ENCODE peak calls at places on chromosomes 6 and 20, in eight cellular contexts. L, H, E, Q, Z, Y, I and T are unnamed samples.

GRCh38 chr20:23086056-23086551 is at the start of gene CD93:
- DNase-seq in L (no peak), I (no peak), Z (no peak), H (peak), E (no peak), Q (no peak), Y (peak), T (no peak)

GRCh38 chr20:62427172-62428007 is at the start of gene RBBP8NL:
- DNase-seq in Q (no peak), L (no peak), H (no peak), Z (peak), Y (peak), E (no peak), I (peak), T (no peak)

GRCh38 chr20:621115-621756 is 11.1 kb upstream of the TCF15 start:
- DNase-seq in E (no peak), Q (no peak), L (no peak), H (no peak), Z (no peak), I (no peak), Y (no peak), T (no peak)

GRCh38 chr6:7813704-7814103 is 87.8 kb downstream of the BMP6 start:
- DNase-seq in I (peak), E (no peak), Y (peak), Z (peak), L (no peak), H (no peak), Q (no peak), T (no peak)

GRCh38 chr20:63767886-63768285 is 28.3 kb downstream of the SLC2A4RG start:
- DNase-seq in Y (no peak), Z (no peak), L (no peak), Q (no peak), I (no peak), E (no peak), H (no peak), T (no peak)

GRCh38 chr6:73854998-73855718 is 159.2 kb downstream of the CD109 start:
- DNase-seq in Z (peak), H (peak), Q (peak), E (peak), Y (peak), L (no peak), I (no peak), T (peak)

GRCh38 chr6:151026021-151026663 is 160.6 kb downstream of the MTHFD1L start:
- DNase-seq in Q (no peak), E (no peak), H (no peak), I (no peak), Y (no peak), Z (peak), L (no peak), T (no peak)

GRCh38 chr20:831956-832355 is 1.6 kb upstream of the FAM110A start:
- DNase-seq in Z (no peak), E (no peak), Y (no peak), H (no peak), Q (no peak), I (no peak), L (no peak), T (no peak)

GRCh38 chr6:2875840-2876207 is 27.3 kb downstream of the SERPINB9 start:
- DNase-seq in Z (no peak), Q (no peak), Y (peak), I (peak), E (no peak), H (peak), L (peak), T (no peak)

GRCh38 chr6:54267798-54268197 is 40.4 kb upstream of the TINAG start:
- DNase-seq in Q (no peak), Y (peak), L (no peak), I (peak), E (no peak), H (peak), Z (peak), T (no peak)

GRCh38 chr20:15859061-15859460 is 714.2 kb downstream of the KIF16B start:
- DNase-seq in Y (no peak), I (no peak), E (no peak), L (no peak), Z (no peak), H (no peak), Q (no peak), T (no peak)

GRCh38 chr6:170052991-170053821 is 237.7 kb downstream of the DLL1 start:
- DNase-seq in L (no peak), Q (no peak), Y (no peak), E (no peak), Z (no peak), H (no peak), I (peak), T (no peak)

GRCh38 chr20:43579861-43580793 is 10.6 kb upstream of the IFT52 start:
- DNase-seq in I (no peak), Z (peak), Y (no peak), H (peak), E (no peak), L (no peak), Q (no peak), T (no peak)

GRCh38 chr6:19024737-19025136 is 637.6 kb downstream of the RNF144B start:
- DNase-seq in E (peak), Z (peak), I (peak), Y (peak), Q (peak), L (no peak), H (peak), T (no peak)

GRCh38 chr6:106562001-106562400 is 67.3 kb downstream of the RTN4IP1 start:
- DNase-seq in H (no peak), Y (no peak), E (no peak), I (no peak), Q (no peak), L (no peak), Z (no peak), T (no peak)

GRCh38 chr6:165308926-165309731 is at the start of gene C6orf118:
- DNase-seq in Z (peak), I (peak), Y (peak), Q (peak), H (peak), E (peak), L (no peak), T (no peak)

GRCh38 chr6:30325873-30326445 is 768 bp upstream of the TRIM39 start:
- DNase-seq in L (peak), Q (no peak), E (peak), Y (peak), Z (no peak), I (peak), H (peak), T (no peak)

DNA sequence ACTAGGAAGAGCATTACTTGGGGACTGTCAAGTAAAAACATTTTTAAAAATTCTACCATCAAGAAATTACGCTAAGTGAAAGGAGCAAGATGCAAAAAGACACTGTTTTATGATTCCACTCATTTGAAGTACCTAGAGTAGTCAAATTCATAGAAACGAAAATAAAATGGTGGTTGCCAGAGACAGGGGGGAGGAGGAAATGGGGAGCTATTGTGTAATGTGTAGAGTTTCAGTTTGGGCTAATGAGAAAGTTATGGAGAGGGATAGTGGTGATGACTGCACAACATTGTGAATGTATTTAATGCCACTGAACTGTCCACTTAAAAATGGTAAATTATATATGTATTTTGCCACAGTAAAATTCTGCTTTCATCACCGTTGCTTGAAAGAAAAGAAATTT is 83.8 kb downstream of the UST start:
- DNase-seq in Y (no peak), I (no peak), Z (no peak), H (no peak), Q (no peak), L (no peak), E (no peak), T (no peak)
- TF ChIP-seq CTCF in Y (no peak), I (no peak), Z (no peak), H (no peak), Q (no peak), L (no peak), E (no peak), T (no peak)

GRCh38 chr20:10381477-10381876 is 52.5 kb downstream of the MKKS start:
- DNase-seq in E (no peak), L (no peak), Q (no peak), Y (peak), I (no peak), H (no peak), Z (peak), T (no peak)
- TF ChIP-seq CTCF in E (peak), L (no peak), Q (no peak), Y (peak), I (no peak), H (no peak), Z (peak), T (no peak)

DNA sequence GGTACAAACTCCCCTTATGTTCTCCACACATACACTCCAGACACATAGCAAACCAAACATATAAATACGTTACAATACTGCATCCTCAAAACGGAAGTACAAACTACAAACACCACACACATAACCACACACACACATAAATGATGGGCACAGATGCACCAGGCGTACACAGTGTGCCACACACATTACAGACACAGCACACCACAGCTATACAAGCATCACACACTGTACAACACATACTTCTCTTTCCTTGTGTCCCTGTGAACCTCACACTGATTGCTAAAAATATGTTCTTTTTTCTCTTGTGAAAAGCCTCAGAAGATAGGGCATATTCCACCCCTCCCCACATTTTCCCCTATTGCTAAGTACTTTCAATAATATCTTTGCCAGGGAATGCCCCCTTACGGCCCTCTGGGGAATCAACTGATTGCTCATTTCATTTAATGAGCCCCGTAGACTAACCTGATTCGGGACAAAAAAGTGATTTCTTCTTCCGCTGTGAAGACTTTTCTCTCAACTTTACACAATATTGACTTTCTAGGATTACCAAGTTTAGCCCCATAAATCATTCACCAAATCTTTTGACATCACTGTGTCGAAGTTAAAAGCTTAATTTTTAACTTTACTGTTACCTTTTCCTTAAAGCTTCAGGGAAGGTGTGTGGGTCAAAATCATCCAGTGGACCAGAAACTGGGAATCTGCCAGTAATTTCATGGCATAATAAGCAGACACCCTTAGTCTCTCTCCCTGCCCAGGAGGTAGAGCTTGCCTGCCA is at the start of gene SLC17A1:
- DNase-seq in Q (no peak), L (no peak), E (no peak), I (no peak), Z (no peak), H (no peak), Y (no peak), T (no peak)
- TF ChIP-seq CTCF in Q (no peak), L (no peak), E (no peak), I (no peak), Z (no peak), H (no peak), Y (no peak), T (no peak)

DNA sequence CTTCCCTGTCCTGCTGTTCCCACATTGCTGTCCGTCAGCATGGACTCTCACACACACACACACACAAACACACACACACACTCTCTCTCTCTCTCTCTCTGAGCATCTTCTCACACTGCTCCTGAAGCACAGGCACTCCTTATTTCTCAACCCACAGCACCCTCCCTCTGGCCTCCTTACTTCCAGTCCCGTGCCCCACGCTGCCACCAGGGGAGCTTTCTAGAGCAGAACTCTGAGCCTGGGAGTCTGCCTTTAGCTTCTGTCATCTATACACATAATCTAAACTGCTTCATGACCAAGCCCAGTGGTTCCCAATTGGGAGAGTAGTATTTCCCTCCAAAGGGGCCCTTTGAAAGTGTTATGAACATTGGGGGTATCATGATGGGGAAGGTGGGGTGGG is 29.1 kb downstream of the HECA start:
- DNase-seq in Z (no peak), L (no peak), E (no peak), Y (peak), Q (no peak), I (peak), H (no peak), T (no peak)
- TF ChIP-seq CTCF in Z (no peak), L (no peak), E (no peak), Y (peak), Q (peak), I (no peak), H (peak), T (no peak)

DNA sequence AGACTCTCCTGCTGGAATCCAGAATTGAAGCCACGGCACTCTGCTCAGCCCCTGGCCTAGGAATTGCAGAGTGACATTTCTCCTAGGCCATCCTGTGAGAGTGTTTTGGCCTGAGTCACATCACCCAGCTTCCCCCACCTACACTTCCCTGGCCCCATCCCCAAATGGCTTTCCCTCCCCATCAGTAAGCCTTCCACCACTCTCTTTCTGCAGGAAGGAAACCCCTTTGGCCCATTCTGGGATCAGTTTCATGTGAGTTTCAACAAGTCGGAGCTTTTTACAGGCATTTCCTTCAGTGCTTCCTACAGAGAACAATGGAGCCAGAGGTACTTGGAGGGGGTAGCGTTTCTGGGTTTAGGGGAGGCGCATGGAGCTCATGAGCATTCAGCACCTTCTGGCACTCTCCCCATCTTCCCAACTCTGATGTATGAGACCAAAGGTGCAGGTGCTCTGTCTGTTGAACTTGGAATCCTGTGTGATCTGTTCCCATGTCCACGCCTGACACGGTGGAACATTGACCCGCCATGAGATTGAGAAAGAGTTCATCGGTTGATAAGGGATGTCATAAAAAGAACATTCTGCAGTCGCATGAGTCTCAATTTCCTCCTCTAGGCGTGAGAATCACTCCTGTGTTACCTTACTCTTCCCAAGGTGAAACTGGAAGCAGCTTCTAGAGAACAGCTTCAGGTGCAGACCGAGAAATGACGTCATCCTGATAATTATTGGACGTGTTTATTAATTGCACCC is 8.9 kb downstream of the POFUT1 start:
- DNase-seq in H (no peak), Z (no peak), Y (no peak), L (no peak), Q (no peak), I (no peak), E (no peak), T (no peak)
- TF ChIP-seq CTCF in H (no peak), Z (no peak), Y (no peak), L (no peak), Q (no peak), I (no peak), E (no peak), T (no peak)

GRCh38 chr6:53064726-53065265 is 408 bp upstream of the FBXO9 start:
- DNase-seq in Y (peak), Z (peak), Q (peak), E (peak), I (peak), L (peak), H (peak), T (peak)
- TF ChIP-seq CTCF in Y (no peak), Z (no peak), Q (peak), E (no peak), I (no peak), L (no peak), H (no peak), T (no peak)

GRCh38 chr20:19253316-19253715 is 40.9 kb downstream of the SLC24A3 start:
- DNase-seq in L (no peak), Y (no peak), Q (no peak), H (no peak), I (no peak), E (no peak), Z (no peak), T (no peak)

GRCh38 chr20:19252670-19253120 is 40.3 kb downstream of the SLC24A3 start:
- DNase-seq in Z (no peak), I (no peak), L (no peak), Y (no peak), E (no peak), Q (no peak), H (peak), T (peak)

GRCh38 chr20:19251958-19252669 is 39.7 kb downstream of the SLC24A3 start:
- DNase-seq in Y (no peak), H (no peak), I (no peak), Q (no peak), E (no peak), L (no peak), Z (no peak), T (no peak)

GRCh38 chr20:19251506-19251905 is 39.1 kb downstream of the SLC24A3 start:
- DNase-seq in L (no peak), I (no peak), Z (no peak), H (no peak), E (no peak), Q (no peak), Y (no peak), T (no peak)

GRCh38 chr20:19249515-19249914 is 37.1 kb downstream of the SLC24A3 start:
- DNase-seq in H (peak), Y (no peak), Q (no peak), E (no peak), I (no peak), Z (peak), L (no peak), T (no peak)
- TF ChIP-seq CTCF in H (no peak), Y (peak), Q (no peak), E (no peak), I (no peak), Z (peak), L (no peak), T (no peak)